ENCODE peak calls at places on chromosomes 12 and 14, in seven cellular contexts. J is cardiac fibroblast, Q is IMR-90, G is left ventricle myocardium inferior, I is fibroblast of mammary gland, W is stomach, C is brain microvascular endothelial cell. F is an unnamed sample.

GRCh38 chr12:28683371-28683770 is 465.7 kb upstream of the FAR2 start:
- DNase-seq in J (no peak), Q (no peak), G (no peak), I (no peak), W (no peak), C (peak), F (no peak)

GRCh38 chr14:60647837-60648168 is 1.5 kb downstream of the SIX1 start:
- DNase-seq in J (no peak), Q (no peak), G (no peak), I (no peak), W (no peak), C (no peak), F (no peak)

GRCh38 chr14:91111443-91111842 is 2.4 kb upstream of the DGLUCY start:
- DNase-seq in J (peak), Q (no peak), G (no peak), I (no peak), W (no peak), C (no peak), F (no peak)

GRCh38 chr12:130639759-130640158 is 76.3 kb downstream of the RIMBP2 start:
- DNase-seq in J (no peak), Q (no peak), G (no peak), I (no peak), W (no peak), C (no peak), F (no peak)

GRCh38 chr14:89349196-89350008 is 67.6 kb downstream of the FOXN3 start:
- DNase-seq in J (peak), Q (no peak), G (no peak), I (no peak), W (peak), C (no peak), F (peak)

GRCh38 chr12:110733857-110734373 is 8.8 kb downstream of the PPP1CC start:
- DNase-seq in J (no peak), Q (no peak), G (no peak), I (no peak), W (no peak), C (no peak), F (no peak)

GRCh38 chr14:26173581-26173980 is 424.3 kb downstream of the NOVA1 start:
- DNase-seq in J (no peak), Q (no peak), G (no peak), I (peak), W (no peak), C (no peak), F (no peak)

GRCh38 chr14:94769413-94770250 is at the start of gene GSC:
- DNase-seq in J (peak), Q (peak), G (peak), I (peak), W (peak), C (no peak), F (peak)

GRCh38 chr12:119115296-119115905 is 63.3 kb upstream of the HSPB8 start:
- DNase-seq in J (peak), Q (peak), G (no peak), I (peak), W (no peak), C (peak), F (peak)

GRCh38 chr12:118982308-118982707 is 967 bp downstream of the SRRM4 start:
- DNase-seq in J (no peak), Q (no peak), G (no peak), I (no peak), W (no peak), C (no peak), F (no peak)

GRCh38 chr12:2607881-2608607 is 186.7 kb upstream of the FKBP4 start:
- DNase-seq in J (no peak), Q (peak), G (no peak), I (no peak), W (no peak), C (no peak), F (no peak)

GRCh38 chr12:116551952-116552749 is 7.0 kb upstream of the MAP1LC3B2 start:
- DNase-seq in J (peak), Q (peak), G (no peak), I (peak), W (no peak), C (peak), F (peak)

GRCh38 chr14:25537846-25538455 is 488.0 kb upstream of the STXBP6 start:
- DNase-seq in J (peak), Q (no peak), G (no peak), I (peak), W (peak), C (no peak), F (no peak)

GRCh38 chr14:69580009-69580577 is 5.4 kb upstream of the CCDC177 start:
- DNase-seq in J (peak), Q (peak), G (no peak), I (peak), W (peak), C (peak), F (peak)

GRCh38 chr14:87522575-87522974 is 470.4 kb downstream of the GALC start:
- DNase-seq in J (no peak), Q (no peak), G (no peak), I (no peak), W (no peak), C (no peak), F (no peak)

GRCh38 chr12:45914090-45914489 is 76.3 kb downstream of the SCAF11 start:
- DNase-seq in J (peak), Q (peak), G (no peak), I (peak), W (no peak), C (peak), F (peak)

GRCh38 chr14:66624319-66624937 is 116.5 kb downstream of the GPHN start:
- DNase-seq in J (peak), Q (peak), G (peak), I (peak), W (peak), C (peak), F (peak)

GRCh38 chr14:105167303-105168092 is 1.1 kb downstream of the JAG2 start:
- DNase-seq in J (no peak), Q (no peak), G (no peak), I (no peak), W (peak), C (no peak), F (no peak)

GRCh38 chr12:13181375-13182070 is 15.0 kb upstream of the EMP1 start:
- DNase-seq in J (no peak), Q (no peak), G (no peak), I (no peak), W (no peak), C (no peak), F (no peak)

GRCh38 chr12:69630191-69630590 is 19.5 kb upstream of the LRRC10 start:
- DNase-seq in J (peak), Q (no peak), G (no peak), I (peak), W (no peak), C (no peak), F (no peak)

GRCh38 chr14:51783765-51784164 is 76.6 kb upstream of the GNG2 start:
- DNase-seq in J (peak), Q (peak), G (no peak), I (peak), W (no peak), C (peak), F (peak)

GRCh38 chr12:85424581-85425348 is 144.7 kb downstream of the ALX1 start:
- DNase-seq in J (peak), Q (peak), G (no peak), I (peak), W (peak), C (peak), F (no peak)

GRCh38 chr12:1093166-1093751 is 102.2 kb downstream of the ERC1 start:
- DNase-seq in J (peak), Q (peak), G (no peak), I (peak), W (no peak), C (peak), F (peak)

GRCh38 chr12:124904306-124905098 is 9.9 kb downstream of the UBC start:
- DNase-seq in J (peak), Q (peak), G (peak), I (peak), W (peak), C (peak), F (peak)

GRCh38 chr12:1474059-1474537 is 120.3 kb downstream of the FBXL14 start:
- DNase-seq in J (peak), Q (peak), G (no peak), I (peak), W (no peak), C (peak), F (peak)

GRCh38 chr14:78440351-78440750 is 270.2 kb downstream of the NRXN3 start:
- DNase-seq in J (no peak), Q (no peak), G (no peak), I (no peak), W (no peak), C (no peak), F (no peak)

GRCh38 chr12:70560671-70561070 is 76.6 kb downstream of the PTPRB start:
- DNase-seq in J (no peak), Q (no peak), G (no peak), I (no peak), W (no peak), C (no peak), F (no peak)

GRCh38 chr14:101069666-101070362 is 166.3 kb upstream of the RTL1 start:
- DNase-seq in J (no peak), Q (no peak), G (no peak), I (no peak), W (peak), C (no peak), F (no peak)

DNA sequence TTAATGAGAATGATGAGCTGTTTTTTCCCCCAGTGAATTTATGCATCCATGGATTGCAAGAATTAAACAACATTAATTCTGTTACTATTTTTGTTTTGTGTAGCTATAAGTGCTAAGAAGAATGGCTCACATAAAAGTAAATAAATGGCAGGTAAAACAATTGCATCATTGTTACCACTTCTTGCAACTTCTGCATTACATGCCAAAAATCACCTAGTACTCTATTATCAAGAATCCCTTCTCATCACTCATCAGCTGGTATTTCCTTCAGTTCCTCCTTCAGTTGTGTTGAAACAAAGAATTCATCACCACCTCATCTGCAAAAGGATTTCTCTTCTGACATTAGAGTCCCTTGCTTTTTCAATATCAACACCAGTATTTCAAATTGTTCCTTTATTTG is 773 bp downstream of the A2M start:
- DNase-seq in J (no peak), Q (no peak), G (no peak), I (no peak), W (no peak), C (no peak), F (no peak)
- H3K4me3 ChIP-seq in J (peak), Q (peak), G (peak), I (no peak), W (peak), C (no peak), F (no peak)

DNA sequence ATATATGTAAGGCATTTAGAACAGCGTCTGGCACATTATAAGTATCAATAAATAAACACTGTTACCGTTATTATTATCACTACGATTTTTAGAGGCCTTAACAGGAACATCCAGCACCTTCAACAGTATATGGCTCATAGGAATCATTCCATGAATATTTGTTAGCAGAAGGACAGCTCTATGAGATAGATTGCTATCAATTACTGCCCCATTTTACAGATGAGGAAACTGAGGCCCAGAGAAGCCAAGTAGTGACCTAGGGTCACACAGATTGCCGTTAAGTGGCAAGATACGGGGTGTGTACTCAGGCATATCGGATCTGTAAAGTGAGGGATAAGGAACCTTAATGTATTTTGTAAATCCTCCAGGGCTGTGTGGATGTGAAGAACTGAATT is 510 bp upstream of the PSMD9 start:
- DNase-seq in J (no peak), Q (no peak), G (no peak), I (no peak), W (no peak), C (no peak), F (no peak)
- TF ChIP-seq CTCF in J (no peak), Q (no peak), G (no peak), I (no peak), W (no peak), C (no peak), F (no peak)

DNA sequence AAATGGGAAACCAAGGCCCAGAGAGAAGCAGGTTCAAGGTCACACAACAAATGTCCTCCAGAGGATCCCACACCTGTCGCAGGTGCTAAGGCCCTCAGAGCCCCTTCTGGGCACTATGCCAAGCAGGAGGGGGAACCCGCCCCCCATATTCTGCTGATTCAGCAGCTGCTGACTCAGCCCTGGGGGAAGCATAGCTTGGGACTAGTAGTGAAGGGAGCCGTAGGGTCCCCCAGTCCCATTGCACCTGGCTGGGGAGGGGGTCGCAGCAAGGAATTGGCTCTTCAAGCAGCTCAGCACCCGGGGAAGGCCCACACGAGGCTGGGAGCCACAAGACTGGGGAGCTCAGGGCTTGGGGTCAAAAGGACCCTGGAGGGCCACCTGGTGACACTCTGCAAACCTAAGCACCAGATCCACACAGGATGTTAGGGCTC is 1.0 kb downstream of the RASAL1 start:
- DNase-seq in J (no peak), Q (no peak), G (no peak), I (no peak), W (no peak), C (no peak), F (no peak)
- H3K4me3 ChIP-seq in J (no peak), Q (no peak), G (no peak), I (no peak), W (peak), C (no peak), F (no peak)

GRCh38 chr14:36254020-36254614 is 66.3 kb downstream of the MBIP start:
- DNase-seq in J (peak), Q (peak), G (no peak), I (peak), W (no peak), C (peak), F (no peak)
- TF ChIP-seq CTCF in J (peak), Q (peak), G (no peak), I (peak), W (no peak), C (no peak), F (peak)

GRCh38 chr12:6363010-6363329 is 12.4 kb downstream of the SCNN1A start:
- DNase-seq in J (no peak), Q (no peak), G (no peak), I (no peak), W (no peak), C (no peak), F (no peak)
- H3K4me3 ChIP-seq in J (no peak), Q (no peak), G (peak), I (no peak), W (peak), C (no peak), F (no peak)

DNA sequence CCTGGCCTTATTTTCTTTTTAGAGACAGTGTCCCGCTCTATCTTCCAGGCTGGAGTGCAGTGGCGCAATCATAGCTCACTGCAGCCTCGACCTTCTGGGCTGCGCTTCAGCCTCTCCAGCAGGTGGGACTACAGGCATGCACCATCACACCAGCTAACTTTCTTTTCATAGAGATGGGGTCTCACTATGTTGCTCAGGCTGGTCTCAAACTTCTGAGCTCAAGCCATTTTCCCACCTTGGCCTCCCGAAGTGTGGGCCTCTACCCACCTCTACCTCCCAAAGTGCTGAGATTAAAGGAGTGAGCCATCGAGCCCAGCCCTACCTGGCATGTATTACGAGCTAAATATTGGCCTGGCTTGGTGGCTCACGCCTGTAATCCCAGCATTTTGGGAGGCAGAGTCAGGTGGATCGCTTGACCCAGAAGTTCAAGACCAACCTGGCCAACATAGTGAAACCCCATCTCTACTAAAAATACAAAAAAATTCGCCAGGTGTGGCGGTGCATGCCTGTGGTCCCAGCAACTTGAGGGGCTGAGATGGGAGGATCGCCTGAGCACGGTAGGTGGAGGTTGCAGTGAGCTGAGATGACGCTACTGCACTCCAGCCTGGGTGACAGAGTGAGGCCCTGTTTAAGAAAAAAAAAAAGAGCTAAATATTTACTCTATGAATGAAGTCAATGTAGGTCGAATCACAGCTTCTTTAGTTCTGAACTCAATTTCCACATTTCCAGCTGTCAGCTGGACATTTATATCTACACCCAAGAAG is 7.6 kb upstream of the RILPL1 start:
- DNase-seq in J (no peak), Q (no peak), G (no peak), I (no peak), W (no peak), C (no peak), F (no peak)
- TF ChIP-seq CTCF in J (no peak), Q (no peak), G (no peak), I (no peak), W (no peak), C (no peak), F (no peak)

GRCh38 chr14:106509176-106509575 is 982.8 kb downstream of the TMEM121 start:
- DNase-seq in J (no peak), Q (no peak), G (no peak), I (no peak), W (no peak), C (no peak), F (no peak)
- H3K4me3 ChIP-seq in J (no peak), Q (no peak), G (no peak), I (no peak), W (no peak), C (no peak), F (no peak)

DNA sequence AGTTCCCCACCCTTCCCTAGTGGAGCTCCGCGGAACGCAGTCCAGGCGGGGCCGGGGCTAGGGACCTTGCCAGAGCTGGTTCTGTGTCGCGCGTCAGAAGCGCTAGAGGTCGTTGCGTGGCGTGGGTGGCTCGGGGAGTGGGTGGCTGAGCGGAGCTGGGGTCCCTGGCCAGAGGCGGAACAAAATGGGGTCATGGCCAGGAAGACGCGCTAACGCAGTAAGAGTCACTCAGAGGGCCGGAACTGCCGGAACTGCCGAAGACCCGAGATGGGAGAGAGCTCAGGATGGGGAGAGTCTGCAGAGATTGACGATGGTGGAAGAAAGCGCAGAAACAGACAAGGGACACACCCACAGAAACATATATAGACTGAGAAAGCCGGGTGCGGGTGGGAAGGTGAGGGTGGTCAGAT is 4.8 kb downstream of the DGKA start:
- DNase-seq in J (no peak), Q (no peak), G (peak), I (no peak), W (no peak), C (no peak), F (no peak)
- TF ChIP-seq CTCF in J (peak), Q (no peak), G (no peak), I (no peak), W (no peak), C (peak), F (no peak)

GRCh38 chr12:89948266-89949175 is 239.9 kb upstream of the ATP2B1 start:
- DNase-seq in J (no peak), Q (no peak), G (no peak), I (no peak), W (no peak), C (no peak), F (no peak)

GRCh38 chr12:89947437-89948265 is 239.0 kb upstream of the ATP2B1 start:
- DNase-seq in J (peak), Q (peak), G (no peak), I (peak), W (no peak), C (peak), F (peak)

GRCh38 chr12:89950421-89950820 is 241.8 kb upstream of the ATP2B1 start:
- DNase-seq in J (no peak), Q (no peak), G (no peak), I (peak), W (no peak), C (no peak), F (no peak)

GRCh38 chr12:89951050-89951693 is 242.5 kb upstream of the ATP2B1 start:
- DNase-seq in J (peak), Q (peak), G (no peak), I (peak), W (no peak), C (peak), F (peak)

GRCh38 chr12:89949457-89950195 is 241.0 kb upstream of the ATP2B1 start:
- DNase-seq in J (peak), Q (peak), G (no peak), I (peak), W (no peak), C (peak), F (peak)
- H3K4me3 ChIP-seq in J (no peak), Q (no peak), G (no peak), I (no peak), W (no peak), C (no peak), F (no peak)